ENCODE peak calls at places on chromosomes 5 and 9, in nine cellular contexts. T, Z, J, C, Q, V, L, I and W are unnamed samples.
A peak's percentile ranks its signal among the peaks of the same experiment; 100 is the strongest.

GRCh38 chr9:111852291-111852690 is 44.3 kb upstream of the UGCG start:
- DNase-seq in L (no peak), Q (no peak), T (no peak), C (no peak), J (no peak), I (no peak), Z (no peak), V (no peak), W (no peak)

GRCh38 chr9:88056876-88057275 is 81.4 kb downstream of the SPATA31C2 start:
- DNase-seq in C (no peak), T (no peak), Z (no peak), Q (no peak), I (no peak), V (no peak), J (no peak), L (no peak), W (no peak)

GRCh38 chr9:109940536-109940935 is 160.5 kb downstream of the PALM2AKAP2 start:
- DNase-seq in T (no peak), I (no peak), C (no peak), L (no peak), Q (no peak), J (no peak), Z (no peak), V (no peak), W (no peak)

GRCh38 chr9:2809692-2810423 is 34.0 kb downstream of the PUM3 start:
- DNase-seq in T (no peak), V (no peak), L (peak; percentile 60), I (no peak), Q (no peak), J (no peak), C (no peak), Z (peak; percentile 55), W (peak; percentile 94)

GRCh38 chr9:72883867-72884266 is 69.0 kb downstream of the ALDH1A1 start:
- DNase-seq in V (no peak), C (no peak), L (no peak), Z (no peak), I (no peak), Q (no peak), J (no peak), T (no peak), W (no peak)

GRCh38 chr5:155726267-155726666 is 600.7 kb upstream of the SGCD start:
- DNase-seq in Q (no peak), T (no peak), L (peak; percentile 73), Z (peak; percentile 35), C (no peak), V (no peak), I (no peak), J (no peak), W (peak; percentile 9)

GRCh38 chr5:178336889-178337785 is 104.5 kb upstream of the PHYKPL start:
- DNase-seq in T (peak; percentile 39), Z (no peak), V (no peak), Q (peak; percentile 49), C (peak; percentile 74), J (no peak), L (no peak), I (peak; percentile 78), W (no peak)

GRCh38 chr9:134945509-134946275 is 28.0 kb upstream of the FCN1 start:
- DNase-seq in T (no peak), L (no peak), J (no peak), V (no peak), C (no peak), Q (no peak), Z (no peak), I (no peak), W (no peak)

GRCh38 chr9:37464426-37465248 is 613 bp downstream of the ZBTB5 start:
- DNase-seq in I (no peak), V (peak; percentile 80), T (peak; percentile 85), C (peak; percentile 92), L (peak; percentile 83), Z (no peak), J (no peak), Q (peak; percentile 86), W (peak; percentile 69)

DNA sequence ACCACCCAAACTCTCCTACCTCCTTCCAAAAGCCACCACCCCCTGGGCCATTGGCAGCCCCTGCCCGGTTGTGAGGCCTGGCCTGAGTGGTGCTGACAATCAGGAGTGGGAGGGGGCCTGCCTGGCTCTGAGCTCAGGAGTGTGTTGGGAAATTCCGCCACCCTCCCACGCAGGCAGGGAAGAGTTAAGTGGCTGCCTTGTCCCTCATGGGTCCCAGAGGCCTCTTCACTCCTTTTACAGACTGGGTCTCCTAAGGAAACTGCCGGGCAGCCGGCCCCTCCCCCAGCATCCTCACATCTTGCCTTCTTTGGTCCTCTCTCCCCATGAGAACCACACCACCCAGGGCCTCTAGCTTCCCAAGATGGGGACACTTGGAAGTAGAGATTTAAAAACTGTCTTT is 47.3 kb downstream of the PPARGC1B start:
- DNase-seq in I (no peak), Z (no peak), V (peak; percentile 29), J (no peak), T (no peak), Q (peak; percentile 72), L (peak; percentile 68), C (peak; percentile 28), W (peak; percentile 26)
- H3K27ac ChIP-seq in I (no peak overlapping the region), Z (no peak overlapping the region), V (peak overlapping the region; percentile 68), J (no peak overlapping the region), T (peak overlapping the region; percentile 10), Q (peak overlapping the region; percentile 65), L (peak overlapping the region; percentile 65), C (no peak overlapping the region), W (no peak overlapping the region)

GRCh38 chr5:163424836-163425235 is 12.6 kb upstream of the CCNG1 start:
- DNase-seq in Z (no peak), J (no peak), T (no peak), C (no peak), L (no peak), I (no peak), Q (no peak), V (no peak), W (no peak)
- H3K27ac ChIP-seq in Z (no peak overlapping the region), J (no peak overlapping the region), T (no peak overlapping the region), C (no peak overlapping the region), L (no peak overlapping the region), I (no peak overlapping the region), Q (no peak overlapping the region), V (no peak overlapping the region), W (no peak overlapping the region)

GRCh38 chr5:10762776-10763500 is 1.9 kb upstream of the DAP start:
- DNase-seq in T (no peak), V (no peak), C (no peak), Z (no peak), Q (no peak), I (no peak), L (no peak), J (no peak), W (no peak)
- H3K27ac ChIP-seq in T (peak overlapping the region; percentile 96), V (no peak overlapping the region), C (peak overlapping the region; percentile 87), Z (no peak overlapping the region), Q (peak overlapping the region; percentile 94), I (no peak overlapping the region), L (no peak overlapping the region), J (no peak overlapping the region), W (no peak overlapping the region)

DNA sequence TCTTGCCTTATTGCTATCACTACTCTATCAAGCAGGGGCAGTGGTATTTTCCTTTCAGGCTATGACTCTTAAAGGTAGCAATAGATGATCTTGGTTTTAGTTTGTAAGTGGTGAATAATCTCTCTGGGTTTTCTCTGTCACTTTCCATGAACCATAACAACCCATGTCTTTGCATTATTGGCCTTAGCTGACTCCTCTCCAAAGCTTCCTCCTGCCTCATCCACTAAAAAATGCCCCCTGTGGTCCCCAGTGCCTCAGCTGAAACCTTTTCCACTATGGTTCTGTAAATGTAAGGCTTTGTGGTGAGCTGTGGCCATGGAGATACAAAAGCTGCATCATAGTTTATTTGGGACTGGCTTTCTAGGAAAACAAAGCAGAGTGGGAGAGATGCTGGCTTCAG is 128.8 kb downstream of the GPBP1 start:
- DNase-seq in J (no peak), C (no peak), T (no peak), Z (no peak), I (no peak), V (no peak), L (no peak), Q (no peak), W (peak; percentile 63)
- H3K27ac ChIP-seq in J (no peak overlapping the region), C (no peak overlapping the region), T (no peak overlapping the region), Z (no peak overlapping the region), I (no peak overlapping the region), V (no peak overlapping the region), L (no peak overlapping the region), Q (no peak overlapping the region), W (no peak overlapping the region)

GRCh38 chr5:173325091-173325698 is 3.0 kb downstream of the STC2 start:
- DNase-seq in J (no peak), V (no peak), I (no peak), T (no peak), C (no peak), Z (no peak), Q (no peak), L (no peak), W (no peak)

GRCh38 chr5:173321886-173322285 is 6.3 kb downstream of the STC2 start:
- DNase-seq in V (no peak), Z (no peak), Q (no peak), I (no peak), J (no peak), T (no peak), C (no peak), L (no peak), W (peak; percentile 63)

GRCh38 chr5:173323121-173323798 is 5.0 kb downstream of the STC2 start:
- DNase-seq in V (no peak), I (no peak), C (no peak), T (no peak), J (no peak), Q (no peak), L (no peak), Z (no peak), W (no peak)

GRCh38 chr5:173324115-173325001 is 3.9 kb downstream of the STC2 start:
- DNase-seq in L (no peak), I (peak; percentile 94), J (peak; percentile 53), Z (no peak), Q (peak; percentile 91), C (peak; percentile 89), T (peak; percentile 77), V (peak; percentile 58), W (peak; percentile 97)

DNA sequence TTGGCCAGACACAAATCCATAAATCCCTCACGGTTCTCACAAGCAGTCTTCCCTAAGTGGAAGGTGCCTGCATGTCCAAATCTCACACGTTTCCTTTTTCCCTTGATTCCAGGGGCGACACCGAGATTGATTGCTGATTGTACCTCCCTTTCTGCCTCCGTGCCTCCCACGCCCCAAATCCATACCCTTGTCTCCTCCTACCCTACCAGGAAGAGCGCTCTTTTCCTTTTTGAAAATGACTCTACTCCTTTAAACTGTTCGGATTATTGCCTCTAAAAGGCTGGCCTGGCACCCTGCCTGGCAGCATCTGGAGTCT is 4.5 kb downstream of the STC2 start:
- DNase-seq in V (no peak), I (no peak), Q (no peak), J (no peak), Z (no peak), T (no peak), C (no peak), L (no peak), W (no peak)
- H3K27ac ChIP-seq in V (no peak overlapping the region), I (peak overlapping the region; percentile 97), Q (peak overlapping the region; percentile 87), J (no peak overlapping the region), Z (no peak overlapping the region), T (no peak overlapping the region), C (peak overlapping the region; percentile 74), L (no peak overlapping the region), W (peak overlapping the region; percentile 80)

DNA sequence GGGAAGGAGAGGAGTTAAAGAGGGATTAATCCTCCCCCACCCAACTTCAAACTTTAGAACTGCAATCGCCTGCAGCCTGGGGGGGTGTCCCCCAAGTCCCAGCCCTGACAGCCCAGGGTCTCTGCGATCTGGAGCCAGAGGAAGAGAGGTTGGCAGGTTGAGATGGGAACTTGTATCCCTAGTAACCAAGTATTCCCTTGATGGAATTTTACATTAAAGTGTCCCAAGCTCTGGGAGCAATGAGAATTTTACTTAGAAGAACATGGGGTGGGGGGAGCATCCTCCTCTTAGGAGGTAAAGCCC is 6.1 kb downstream of the NR2F1-AS1 start:
- DNase-seq in Q (no peak), J (no peak), L (no peak), Z (no peak), V (no peak), C (no peak), I (no peak), T (no peak), W (no peak)
- H3K27ac ChIP-seq in Q (no peak overlapping the region), J (no peak overlapping the region), L (no peak overlapping the region), Z (no peak overlapping the region), V (no peak overlapping the region), C (peak overlapping the region; percentile 18), I (no peak overlapping the region), T (peak overlapping the region; percentile 98), W (peak overlapping the region; percentile 64)